ENCODE peak calls at places on chromosomes 11 and 22, in nine cellular contexts. J, N, G, O, R, A, K, S and V are unnamed samples. For H3K36me3, the result is how much of the 10 kb centered on the place peaks cover.

GRCh38 chr11:44286268-44286880 is 23.6 kb downstream of the ALX4 start:
- DNase-seq in J (peak), R (no peak), G (peak), O (peak), S (peak), N (no peak), A (peak), K (no peak), V (peak)

GRCh38 chr11:76577199-76577920 is 93.2 kb downstream of the LRRC32 start:
- DNase-seq in O (peak), J (no peak), N (no peak), S (no peak), A (peak), R (peak), G (peak), K (no peak), V (peak)

GRCh38 chr11:85750646-85751045 is 60.3 kb downstream of the SYTL2 start:
- DNase-seq in N (no peak), R (no peak), A (no peak), O (no peak), J (no peak), S (no peak), G (no peak), K (no peak), V (no peak)

GRCh38 chr22:23095467-23096342 is 25.4 kb downstream of the GNAZ start:
- DNase-seq in N (no peak), S (no peak), K (no peak), J (no peak), R (no peak), G (no peak), O (no peak), A (no peak), V (no peak)

GRCh38 chr22:20551805-20552449 is 44.5 kb downstream of the MED15 start:
- DNase-seq in J (peak), N (peak), S (no peak), A (no peak), K (no peak), G (no peak), R (no peak), O (peak), V (no peak)

GRCh38 chr11:112859787-112860186 is 101.4 kb upstream of the NCAM1 start:
- DNase-seq in G (no peak), J (no peak), A (no peak), O (no peak), S (no peak), K (no peak), R (peak), N (no peak), V (no peak)

GRCh38 chr11:73538381-73538872 is 59.5 kb downstream of the FAM168A start:
- DNase-seq in S (no peak), G (no peak), N (no peak), A (no peak), R (no peak), K (no peak), O (no peak), J (no peak), V (no peak)

GRCh38 chr11:76579047-76579751 is 91.3 kb downstream of the LRRC32 start:
- DNase-seq in O (peak), R (peak), N (no peak), S (no peak), G (no peak), A (no peak), K (no peak), J (peak), V (peak)

GRCh38 chr22:28052818-28053217 is 133.8 kb upstream of the PITPNB start:
- DNase-seq in N (no peak), G (no peak), S (no peak), J (no peak), O (no peak), R (no peak), K (no peak), A (no peak), V (no peak)

DNA sequence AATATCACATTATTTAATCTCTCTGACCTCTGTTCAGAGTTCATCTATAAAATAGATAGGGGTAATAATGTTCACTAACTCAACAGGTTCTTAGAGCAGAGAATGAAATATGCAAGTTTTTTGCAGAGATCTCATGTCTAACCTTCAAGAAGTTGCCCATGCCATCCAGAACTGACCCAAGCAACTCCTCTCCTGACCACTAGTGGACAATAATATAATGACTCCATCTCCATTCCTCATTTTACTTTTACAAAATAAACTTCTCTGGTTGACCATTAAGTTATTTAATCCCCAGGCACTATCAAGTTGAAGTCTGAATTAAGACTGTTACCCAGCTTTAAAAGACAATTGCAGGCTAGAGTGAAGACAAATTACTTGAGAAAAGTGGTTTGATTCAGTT is 382.6 kb downstream of the KCNA4 start:
- DNase-seq in K (no peak), S (no peak), J (no peak), A (no peak), N (no peak), G (no peak), R (no peak), O (no peak), V (no peak)
- TF ChIP-seq CTCF in K (no peak), S (no peak), J (no peak), A (peak), N (no peak), G (no peak), R (no peak), O (peak), V (no peak)

GRCh38 chr22:32841175-32841574 is 39.7 kb downstream of the TIMP3 start:
- DNase-seq in R (no peak), G (no peak), K (no peak), N (no peak), J (no peak), O (no peak), A (no peak), S (no peak), V (no peak)
- H3K36me3 ChIP-seq in R (under half), G (under half), K (under half), N (under half), J (under half), O (under half), A (half or more), S (under half), V (under half)

GRCh38 chr11:123063396-123064267 is 1.7 kb upstream of the HSPA8 start:
- DNase-seq in K (peak), S (no peak), A (peak), J (no peak), N (peak), G (peak), R (peak), O (no peak), V (peak)

GRCh38 chr11:123062892-123063395 is 1.0 kb upstream of the HSPA8 start:
- DNase-seq in R (no peak), N (no peak), G (no peak), K (no peak), J (no peak), A (peak), O (no peak), S (no peak), V (no peak)

GRCh38 chr11:123060265-123061000 is 1.5 kb downstream of the HSPA8 start:
- DNase-seq in N (no peak), G (peak), A (no peak), J (no peak), K (no peak), O (no peak), S (no peak), R (no peak), V (peak)

GRCh38 chr11:123061403-123062157 is at the start of gene HSPA8:
- DNase-seq in G (peak), K (peak), N (peak), O (peak), R (peak), S (no peak), J (peak), A (peak), V (peak)

GRCh38 chr11:123062158-123062891 is 389 bp upstream of the HSPA8 start:
- DNase-seq in S (peak), J (peak), R (peak), O (peak), K (peak), A (peak), N (peak), G (peak), V (peak)
- TF ChIP-seq POLR2A in S (no peak), J (peak), R (peak), O (no peak), K (peak), A (no peak), N (peak), G (peak), V (no peak)

GRCh38 chr11:102268083-102268984 is 49.0 kb upstream of the BIRC3 start:
- DNase-seq in G (peak), A (peak), S (peak), R (no peak), N (peak), J (peak), O (peak), K (peak), V (peak)
- TF ChIP-seq CTCF in G (peak), A (peak), S (peak), R (peak), N (peak), J (peak), O (peak), K (peak), V (peak)

GRCh38 chr11:28581286-28582242 is 473.4 kb downstream of the METTL15 start:
- DNase-seq in R (no peak), S (no peak), G (no peak), N (no peak), A (peak), J (no peak), O (no peak), K (no peak), V (no peak)

DNA sequence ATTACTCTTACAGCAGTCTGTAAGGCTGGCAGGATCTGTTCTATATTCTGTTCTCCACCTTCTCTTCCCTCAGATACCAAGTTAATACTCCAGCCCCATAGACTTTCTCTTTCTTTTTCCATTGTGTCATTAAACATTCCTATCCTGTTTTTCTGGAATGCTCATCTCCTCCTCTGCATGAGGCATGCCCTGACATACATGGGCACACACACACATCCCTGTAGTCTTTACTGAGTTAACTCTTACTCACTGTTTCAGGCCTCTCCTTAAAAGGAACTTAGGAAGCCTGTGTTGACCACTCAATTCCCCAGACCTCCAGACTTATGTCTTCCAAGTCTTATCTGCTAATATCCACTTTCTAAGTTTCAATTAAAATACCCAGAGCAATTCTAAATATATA is 476.8 kb downstream of the METTL15 start:
- DNase-seq in R (no peak), A (peak), G (no peak), S (no peak), N (no peak), J (no peak), O (no peak), K (no peak), V (no peak)
- H3K36me3 ChIP-seq in R (under half), A (under half), G (under half), S (under half), N (under half), J (under half), O (under half), K (under half), V (under half)

GRCh38 chr11:102111011-102111786 is 952 bp downstream of the YAP1 start:
- DNase-seq in R (peak), G (peak), S (no peak), K (peak), O (peak), N (peak), A (peak), J (peak), V (peak)
- TF ChIP-seq POLR2A in R (no peak), G (no peak), S (no peak), K (no peak), O (no peak), N (no peak), A (no peak), J (no peak), V (no peak)

GRCh38 chr11:7098235-7098832 is 9.5 kb downstream of the RBMXL2 start:
- DNase-seq in J (no peak), G (no peak), A (peak), K (no peak), N (no peak), R (no peak), S (peak), O (no peak), V (no peak)
- TF ChIP-seq CTCF in J (peak), G (peak), A (peak), K (peak), N (peak), R (peak), S (peak), O (peak), V (peak)

GRCh38 chr11:9495780-9496514 is 35.1 kb downstream of the ZNF143 start:
- DNase-seq in A (no peak), K (no peak), G (no peak), N (no peak), R (no peak), O (no peak), J (no peak), S (no peak), V (no peak)

GRCh38 chr11:9493492-9493891 is 32.7 kb downstream of the ZNF143 start:
- DNase-seq in R (no peak), O (no peak), G (no peak), N (no peak), J (no peak), A (no peak), S (no peak), K (no peak), V (no peak)

GRCh38 chr11:9494316-9494715 is 33.5 kb downstream of the ZNF143 start:
- DNase-seq in O (no peak), K (no peak), G (no peak), R (no peak), N (no peak), A (no peak), S (no peak), J (no peak), V (no peak)

GRCh38 chr11:9489366-9489765 is 28.6 kb downstream of the ZNF143 start:
- DNase-seq in S (no peak), O (no peak), R (no peak), N (no peak), G (no peak), J (no peak), K (no peak), A (peak), V (no peak)

DNA sequence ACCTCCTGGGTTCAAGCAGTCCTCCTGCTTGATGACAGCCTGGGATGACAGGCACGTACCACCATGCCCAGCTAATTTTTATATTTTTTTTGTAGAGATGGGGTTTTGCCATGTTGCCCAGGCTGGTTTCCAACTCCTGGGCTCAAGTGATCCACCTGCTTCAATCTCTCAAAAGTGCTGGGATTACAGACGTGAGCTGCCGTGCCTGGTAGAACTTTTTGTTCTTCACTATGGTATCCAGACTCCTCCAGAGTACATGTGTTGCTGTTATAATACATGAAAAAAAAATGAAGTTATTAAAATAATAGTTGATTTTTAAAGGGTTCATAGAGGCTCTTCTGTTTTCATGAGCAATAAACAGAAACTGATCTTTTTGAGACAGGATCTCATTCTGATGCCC is 29.6 kb downstream of the ZNF143 start:
- DNase-seq in K (no peak), J (no peak), O (no peak), S (no peak), N (no peak), R (no peak), G (no peak), A (no peak), V (no peak)
- H3K36me3 ChIP-seq in K (under half), J (under half), O (under half), S (under half), N (under half), R (half or more), G (under half), A (under half), V (under half)

GRCh38 chr11:66842896-66843775 is at the start of gene RCE1:
- DNase-seq in N (peak), S (peak), G (peak), O (peak), R (peak), K (peak), J (peak), A (peak), V (peak)
- TF ChIP-seq POLR2A in N (peak), S (peak), G (peak), O (peak), R (peak), K (peak), J (peak), A (peak), V (peak)

DNA sequence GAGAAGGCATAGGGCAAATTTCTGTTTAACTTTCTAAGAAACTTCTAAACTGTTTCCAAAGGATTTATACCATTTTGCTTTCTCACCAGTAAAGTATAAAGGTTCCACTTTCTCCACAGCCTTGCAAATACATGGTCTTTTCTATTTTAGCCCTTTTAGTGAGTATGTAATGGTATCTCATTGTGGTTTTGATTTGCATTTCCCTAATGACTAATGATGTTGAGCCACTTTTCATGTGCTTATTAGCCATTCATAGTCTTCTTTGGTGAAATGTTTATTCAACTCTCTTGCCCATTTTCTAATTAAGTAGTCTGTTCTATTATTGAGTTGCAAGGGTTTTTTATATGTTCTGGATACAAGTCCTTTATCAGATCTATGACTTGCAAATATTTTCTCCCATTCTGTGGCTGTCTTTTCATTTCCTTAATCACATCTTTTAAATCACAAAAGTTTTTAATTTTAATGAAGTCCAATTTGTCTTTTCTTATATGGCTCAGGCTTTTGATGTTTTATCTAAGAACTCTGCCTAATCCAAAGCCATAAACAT is 83.8 kb upstream of the KCNQ1OT1 start:
- DNase-seq in K (no peak), J (no peak), O (no peak), G (no peak), R (no peak), S (no peak), A (peak), N (no peak), V (no peak)
- TF ChIP-seq CTCF in K (no peak), J (no peak), O (no peak), G (no peak), R (no peak), S (no peak), A (no peak), N (no peak), V (no peak)